ENCODE peak calls at places on chromosome 2, in six cellular contexts. One of them, this sample, is unnamed.
A peak's percentile ranks its signal among the peaks of the same experiment; 100 is the strongest.

GRCh38 chr2:5759949-5760348 is 67.8 kb downstream of the SOX11 start:
- DNase-seq in stimulated activated CD4-positive, alpha-beta T cell treated with anti-CD3 and anti-CD28 coated beads, Interleukin-15, amount 100 ng/mL, for 24 hours: no peak
- DNase-seq in brain microvascular endothelial cell: no peak
- DNase-seq in SHP77: no peak
- DNase-seq in activated T-cell treated with anti-CD3 and anti-CD28 coated beads for 1 hour: no peak
- DNase-seq in RPMI7951: no peak
- DNase-seq in this sample: no peak

GRCh38 chr2:120741514-120742448 is 6.1 kb downstream of the GLI2 start:
- DNase-seq in brain microvascular endothelial cell: no peak
- DNase-seq in stimulated activated CD4-positive, alpha-beta T cell treated with anti-CD3 and anti-CD28 coated beads, Interleukin-15, amount 100 ng/mL, for 24 hours: no peak
- DNase-seq in activated T-cell treated with anti-CD3 and anti-CD28 coated beads for 1 hour: no peak
- DNase-seq in SHP77: no peak
- DNase-seq in RPMI7951: peak; percentile 30
- DNase-seq in this sample: no peak

GRCh38 chr2:15160602-15161001 is 400.5 kb downstream of the NBAS start:
- DNase-seq in RPMI7951: no peak
- DNase-seq in SHP77: no peak
- DNase-seq in activated T-cell treated with anti-CD3 and anti-CD28 coated beads for 1 hour: no peak
- DNase-seq in brain microvascular endothelial cell: no peak
- DNase-seq in stimulated activated CD4-positive, alpha-beta T cell treated with anti-CD3 and anti-CD28 coated beads, Interleukin-15, amount 100 ng/mL, for 24 hours: no peak
- DNase-seq in this sample: no peak

GRCh38 chr2:113755690-113756063 is 765 bp downstream of the SLC35F5 start:
- DNase-seq in activated T-cell treated with anti-CD3 and anti-CD28 coated beads for 1 hour: no peak
- DNase-seq in stimulated activated CD4-positive, alpha-beta T cell treated with anti-CD3 and anti-CD28 coated beads, Interleukin-15, amount 100 ng/mL, for 24 hours: peak; percentile 8
- DNase-seq in RPMI7951: peak; percentile 24
- DNase-seq in brain microvascular endothelial cell: peak; percentile 31
- DNase-seq in SHP77: no peak
- DNase-seq in this sample: no peak

GRCh38 chr2:174125151-174125550 is 123.2 kb downstream of the OLA1 start:
- DNase-seq in RPMI7951: no peak
- DNase-seq in activated T-cell treated with anti-CD3 and anti-CD28 coated beads for 1 hour: no peak
- DNase-seq in brain microvascular endothelial cell: no peak
- DNase-seq in SHP77: peak; percentile 64
- DNase-seq in stimulated activated CD4-positive, alpha-beta T cell treated with anti-CD3 and anti-CD28 coated beads, Interleukin-15, amount 100 ng/mL, for 24 hours: no peak
- DNase-seq in this sample: no peak

GRCh38 chr2:226674123-226674522 is 125.5 kb downstream of the IRS1 start:
- DNase-seq in brain microvascular endothelial cell: no peak
- DNase-seq in activated T-cell treated with anti-CD3 and anti-CD28 coated beads for 1 hour: no peak
- DNase-seq in stimulated activated CD4-positive, alpha-beta T cell treated with anti-CD3 and anti-CD28 coated beads, Interleukin-15, amount 100 ng/mL, for 24 hours: no peak
- DNase-seq in SHP77: no peak
- DNase-seq in RPMI7951: no peak
- DNase-seq in this sample: no peak

GRCh38 chr2:194383404-194383803 is 1273.6 kb upstream of the SLC39A10 start:
- DNase-seq in SHP77: no peak
- DNase-seq in activated T-cell treated with anti-CD3 and anti-CD28 coated beads for 1 hour: no peak
- DNase-seq in RPMI7951: peak; percentile 17
- DNase-seq in stimulated activated CD4-positive, alpha-beta T cell treated with anti-CD3 and anti-CD28 coated beads, Interleukin-15, amount 100 ng/mL, for 24 hours: no peak
- DNase-seq in brain microvascular endothelial cell: no peak
- DNase-seq in this sample: no peak

GRCh38 chr2:192253692-192254091 is 59.0 kb upstream of the TMEFF2 start:
- DNase-seq in stimulated activated CD4-positive, alpha-beta T cell treated with anti-CD3 and anti-CD28 coated beads, Interleukin-15, amount 100 ng/mL, for 24 hours: no peak
- DNase-seq in SHP77: no peak
- DNase-seq in RPMI7951: no peak
- DNase-seq in activated T-cell treated with anti-CD3 and anti-CD28 coated beads for 1 hour: no peak
- DNase-seq in brain microvascular endothelial cell: no peak
- DNase-seq in this sample: no peak

GRCh38 chr2:119823734-119824334 is 64.1 kb downstream of the PTPN4 start:
- DNase-seq in stimulated activated CD4-positive, alpha-beta T cell treated with anti-CD3 and anti-CD28 coated beads, Interleukin-15, amount 100 ng/mL, for 24 hours: peak; percentile 48
- DNase-seq in activated T-cell treated with anti-CD3 and anti-CD28 coated beads for 1 hour: no peak
- DNase-seq in brain microvascular endothelial cell: peak; percentile 43
- DNase-seq in SHP77: peak; percentile 10
- DNase-seq in RPMI7951: peak; percentile 35
- DNase-seq in this sample: no peak

GRCh38 chr2:40859617-40860016 is 407.7 kb upstream of the SLC8A1 start:
- DNase-seq in RPMI7951: no peak
- DNase-seq in SHP77: no peak
- DNase-seq in stimulated activated CD4-positive, alpha-beta T cell treated with anti-CD3 and anti-CD28 coated beads, Interleukin-15, amount 100 ng/mL, for 24 hours: no peak
- DNase-seq in brain microvascular endothelial cell: no peak
- DNase-seq in activated T-cell treated with anti-CD3 and anti-CD28 coated beads for 1 hour: no peak
- DNase-seq in this sample: no peak

GRCh38 chr2:228917195-228917594 is 353.9 kb downstream of the PID1 start:
- DNase-seq in brain microvascular endothelial cell: peak; percentile 59
- DNase-seq in RPMI7951: no peak
- DNase-seq in stimulated activated CD4-positive, alpha-beta T cell treated with anti-CD3 and anti-CD28 coated beads, Interleukin-15, amount 100 ng/mL, for 24 hours: no peak
- DNase-seq in activated T-cell treated with anti-CD3 and anti-CD28 coated beads for 1 hour: no peak
- DNase-seq in SHP77: no peak
- DNase-seq in this sample: no peak

GRCh38 chr2:169438476-169438875 is 40.8 kb upstream of the BBS5 start:
- DNase-seq in stimulated activated CD4-positive, alpha-beta T cell treated with anti-CD3 and anti-CD28 coated beads, Interleukin-15, amount 100 ng/mL, for 24 hours: no peak
- DNase-seq in SHP77: no peak
- DNase-seq in RPMI7951: no peak
- DNase-seq in brain microvascular endothelial cell: no peak
- DNase-seq in activated T-cell treated with anti-CD3 and anti-CD28 coated beads for 1 hour: no peak
- DNase-seq in this sample: no peak

GRCh38 chr2:148974126-148974525 is 64.4 kb upstream of the LYPD6B start:
- DNase-seq in activated T-cell treated with anti-CD3 and anti-CD28 coated beads for 1 hour: no peak
- DNase-seq in stimulated activated CD4-positive, alpha-beta T cell treated with anti-CD3 and anti-CD28 coated beads, Interleukin-15, amount 100 ng/mL, for 24 hours: no peak
- DNase-seq in RPMI7951: no peak
- DNase-seq in brain microvascular endothelial cell: no peak
- DNase-seq in SHP77: no peak
- DNase-seq in this sample: no peak

GRCh38 chr2:135140606-135141005 is 88.5 kb downstream of the RAB3GAP1 start:
- DNase-seq in activated T-cell treated with anti-CD3 and anti-CD28 coated beads for 1 hour: no peak
- DNase-seq in stimulated activated CD4-positive, alpha-beta T cell treated with anti-CD3 and anti-CD28 coated beads, Interleukin-15, amount 100 ng/mL, for 24 hours: no peak
- DNase-seq in SHP77: no peak
- DNase-seq in brain microvascular endothelial cell: no peak
- DNase-seq in RPMI7951: no peak
- DNase-seq in this sample: no peak

GRCh38 chr2:128594273-128594910 is 275.7 kb upstream of the HS6ST1 start:
- DNase-seq in SHP77: no peak
- DNase-seq in stimulated activated CD4-positive, alpha-beta T cell treated with anti-CD3 and anti-CD28 coated beads, Interleukin-15, amount 100 ng/mL, for 24 hours: no peak
- DNase-seq in RPMI7951: no peak
- DNase-seq in brain microvascular endothelial cell: no peak
- DNase-seq in activated T-cell treated with anti-CD3 and anti-CD28 coated beads for 1 hour: no peak
- DNase-seq in this sample: no peak

GRCh38 chr2:172162225-172162733 is 59.6 kb upstream of the DLX2 start:
- DNase-seq in SHP77: no peak
- DNase-seq in stimulated activated CD4-positive, alpha-beta T cell treated with anti-CD3 and anti-CD28 coated beads, Interleukin-15, amount 100 ng/mL, for 24 hours: no peak
- DNase-seq in brain microvascular endothelial cell: no peak
- DNase-seq in RPMI7951: no peak
- DNase-seq in activated T-cell treated with anti-CD3 and anti-CD28 coated beads for 1 hour: no peak
- DNase-seq in this sample: no peak

GRCh38 chr2:217383620-217384019 is 523.8 kb upstream of the TNP1 start:
- DNase-seq in SHP77: no peak
- DNase-seq in stimulated activated CD4-positive, alpha-beta T cell treated with anti-CD3 and anti-CD28 coated beads, Interleukin-15, amount 100 ng/mL, for 24 hours: no peak
- DNase-seq in RPMI7951: peak; percentile 22
- DNase-seq in activated T-cell treated with anti-CD3 and anti-CD28 coated beads for 1 hour: no peak
- DNase-seq in brain microvascular endothelial cell: no peak
- DNase-seq in this sample: no peak

GRCh38 chr2:13056259-13056843 is 339.6 kb downstream of the TRIB2 start:
- DNase-seq in SHP77: peak; percentile 45
- DNase-seq in stimulated activated CD4-positive, alpha-beta T cell treated with anti-CD3 and anti-CD28 coated beads, Interleukin-15, amount 100 ng/mL, for 24 hours: no peak
- DNase-seq in brain microvascular endothelial cell: no peak
- DNase-seq in activated T-cell treated with anti-CD3 and anti-CD28 coated beads for 1 hour: no peak
- DNase-seq in RPMI7951: peak; percentile 5
- DNase-seq in this sample: no peak

GRCh38 chr2:233919938-233920337 is 2.8 kb downstream of the TRPM8 start:
- DNase-seq in stimulated activated CD4-positive, alpha-beta T cell treated with anti-CD3 and anti-CD28 coated beads, Interleukin-15, amount 100 ng/mL, for 24 hours: peak; percentile 23
- DNase-seq in SHP77: no peak
- DNase-seq in activated T-cell treated with anti-CD3 and anti-CD28 coated beads for 1 hour: no peak
- DNase-seq in brain microvascular endothelial cell: peak; percentile 54
- DNase-seq in RPMI7951: peak; percentile 70
- DNase-seq in this sample: no peak

GRCh38 chr2:14634223-14634884 is 1.8 kb downstream of the LRATD1 start:
- DNase-seq in RPMI7951: peak; percentile 31
- DNase-seq in activated T-cell treated with anti-CD3 and anti-CD28 coated beads for 1 hour: no peak
- DNase-seq in brain microvascular endothelial cell: peak; percentile 43
- DNase-seq in stimulated activated CD4-positive, alpha-beta T cell treated with anti-CD3 and anti-CD28 coated beads, Interleukin-15, amount 100 ng/mL, for 24 hours: peak; percentile 57
- DNase-seq in SHP77: peak; percentile 96
- DNase-seq in this sample: no peak

GRCh38 chr2:1681323-1682310 is 62.7 kb downstream of the PXDN start:
- DNase-seq in SHP77: no peak
- DNase-seq in stimulated activated CD4-positive, alpha-beta T cell treated with anti-CD3 and anti-CD28 coated beads, Interleukin-15, amount 100 ng/mL, for 24 hours: no peak
- DNase-seq in RPMI7951: no peak
- DNase-seq in brain microvascular endothelial cell: no peak
- DNase-seq in activated T-cell treated with anti-CD3 and anti-CD28 coated beads for 1 hour: no peak
- DNase-seq in this sample: no peak

GRCh38 chr2:199460101-199460671 is 2.4 kb upstream of the SATB2 start:
- DNase-seq in SHP77: no peak
- DNase-seq in brain microvascular endothelial cell: no peak
- DNase-seq in stimulated activated CD4-positive, alpha-beta T cell treated with anti-CD3 and anti-CD28 coated beads, Interleukin-15, amount 100 ng/mL, for 24 hours: no peak
- DNase-seq in RPMI7951: peak; percentile 32
- DNase-seq in activated T-cell treated with anti-CD3 and anti-CD28 coated beads for 1 hour: no peak
- DNase-seq in this sample: no peak

GRCh38 chr2:31694444-31694843 is 113.7 kb upstream of the SRD5A2 start:
- DNase-seq in RPMI7951: peak; percentile 19
- DNase-seq in brain microvascular endothelial cell: no peak
- DNase-seq in stimulated activated CD4-positive, alpha-beta T cell treated with anti-CD3 and anti-CD28 coated beads, Interleukin-15, amount 100 ng/mL, for 24 hours: no peak
- DNase-seq in SHP77: peak; percentile 10
- DNase-seq in activated T-cell treated with anti-CD3 and anti-CD28 coated beads for 1 hour: no peak
- DNase-seq in this sample: no peak

GRCh38 chr2:19124135-19124534 is 234.3 kb downstream of the OSR1 start:
- DNase-seq in RPMI7951: peak; percentile 66
- DNase-seq in brain microvascular endothelial cell: peak; percentile 93
- DNase-seq in SHP77: no peak
- DNase-seq in stimulated activated CD4-positive, alpha-beta T cell treated with anti-CD3 and anti-CD28 coated beads, Interleukin-15, amount 100 ng/mL, for 24 hours: no peak
- DNase-seq in activated T-cell treated with anti-CD3 and anti-CD28 coated beads for 1 hour: no peak
- DNase-seq in this sample: no peak

GRCh38 chr2:105593221-105593967 is 151.3 kb upstream of the NCK2 start:
- DNase-seq in RPMI7951: peak; percentile 70
- DNase-seq in stimulated activated CD4-positive, alpha-beta T cell treated with anti-CD3 and anti-CD28 coated beads, Interleukin-15, amount 100 ng/mL, for 24 hours: no peak
- DNase-seq in activated T-cell treated with anti-CD3 and anti-CD28 coated beads for 1 hour: no peak
- DNase-seq in brain microvascular endothelial cell: no peak
- DNase-seq in SHP77: no peak
- DNase-seq in this sample: no peak

GRCh38 chr2:38074047-38074774 is 1.7 kb downstream of the CYP1B1 start:
- DNase-seq in SHP77: no peak
- DNase-seq in RPMI7951: no peak
- DNase-seq in activated T-cell treated with anti-CD3 and anti-CD28 coated beads for 1 hour: no peak
- DNase-seq in stimulated activated CD4-positive, alpha-beta T cell treated with anti-CD3 and anti-CD28 coated beads, Interleukin-15, amount 100 ng/mL, for 24 hours: peak; percentile 26
- DNase-seq in brain microvascular endothelial cell: no peak
- DNase-seq in this sample: no peak

GRCh38 chr2:238286551-238286950 is 1.9 kb downstream of the PER2 start:
- DNase-seq in SHP77: peak; percentile 56
- DNase-seq in brain microvascular endothelial cell: peak; percentile 68
- DNase-seq in activated T-cell treated with anti-CD3 and anti-CD28 coated beads for 1 hour: no peak
- DNase-seq in RPMI7951: peak; percentile 72
- DNase-seq in stimulated activated CD4-positive, alpha-beta T cell treated with anti-CD3 and anti-CD28 coated beads, Interleukin-15, amount 100 ng/mL, for 24 hours: no peak
- DNase-seq in this sample: no peak

GRCh38 chr2:161418715-161419337 is 2.7 kb downstream of the TBR1 start:
- DNase-seq in brain microvascular endothelial cell: no peak
- DNase-seq in RPMI7951: peak; percentile 24
- DNase-seq in activated T-cell treated with anti-CD3 and anti-CD28 coated beads for 1 hour: no peak
- DNase-seq in SHP77: no peak
- DNase-seq in stimulated activated CD4-positive, alpha-beta T cell treated with anti-CD3 and anti-CD28 coated beads, Interleukin-15, amount 100 ng/mL, for 24 hours: peak; percentile 26
- DNase-seq in this sample: no peak

GRCh38 chr2:110639972-110640371 is 37.9 kb downstream of the BUB1 start:
- DNase-seq in activated T-cell treated with anti-CD3 and anti-CD28 coated beads for 1 hour: no peak
- DNase-seq in brain microvascular endothelial cell: no peak
- DNase-seq in RPMI7951: no peak
- DNase-seq in SHP77: no peak
- DNase-seq in stimulated activated CD4-positive, alpha-beta T cell treated with anti-CD3 and anti-CD28 coated beads, Interleukin-15, amount 100 ng/mL, for 24 hours: no peak
- DNase-seq in this sample: no peak

This sample was measured in T-helper 2 cell treated with Interferon-gamma antibody and Interleukin-4, amounts not matched to agents 5 μg/mL and 100 μg/mL, for 36 hours.